ENCODE peak calls at places on chromosomes 6 and 20, in seven cellular contexts. S is AG04450, T is prostate gland, L is lower lobe of right lung, C is WERI-Rb-1, O is sigmoid colon, W is thoracic aorta. U is an unnamed sample. For H3K27me3, the result is how much of the 10 kb centered on the place peaks cover.

GRCh38 chr6:21594427-21595264 is 1.1 kb downstream of the SOX4 start:
- DNase-seq in S (no peak), T (peak), L (peak), C (peak), O (peak), W (peak), U (peak)

GRCh38 chr20:36624068-36624813 is 18.7 kb downstream of the RAB5IF start:
- DNase-seq in S (no peak), T (peak), L (no peak), C (no peak), O (no peak), W (no peak), U (no peak)

GRCh38 chr6:68169922-68170321 is 465.2 kb upstream of the ADGRB3 start:
- DNase-seq in S (no peak), T (no peak), L (no peak), C (no peak), O (no peak), W (no peak), U (no peak)

GRCh38 chr6:5287205-5287965 is 26.1 kb downstream of the FARS2 start:
- DNase-seq in S (peak), T (no peak), L (no peak), C (no peak), O (no peak), W (no peak), U (no peak)

GRCh38 chr20:61941721-61942405 is 123.8 kb downstream of the TAF4 start:
- DNase-seq in S (no peak), T (no peak), L (peak), C (no peak), O (peak), W (no peak), U (peak)

GRCh38 chr6:7406743-7407142 is 17.1 kb downstream of the RIOK1 start:
- DNase-seq in S (no peak), T (no peak), L (no peak), C (no peak), O (no peak), W (no peak), U (no peak)

GRCh38 chr6:134422426-134423231 is 104.7 kb upstream of the SGK1 start:
- DNase-seq in S (peak), T (no peak), L (no peak), C (no peak), O (no peak), W (no peak), U (peak)

GRCh38 chr6:10412165-10412947 is 2.5 kb downstream of the TFAP2A start:
- DNase-seq in S (peak), T (peak), L (peak), C (no peak), O (no peak), W (no peak), U (peak)

GRCh38 chr20:16007164-16007563 is 566.1 kb downstream of the KIF16B start:
- DNase-seq in S (no peak), T (no peak), L (no peak), C (no peak), O (no peak), W (no peak), U (no peak)

GRCh38 chr20:8522191-8522590 is 390.1 kb downstream of the PLCB1 start:
- DNase-seq in S (no peak), T (no peak), L (no peak), C (no peak), O (no peak), W (no peak), U (no peak)

GRCh38 chr6:36694616-36695015 is 3.0 kb upstream of the RAB44 start:
- DNase-seq in S (no peak), T (no peak), L (no peak), C (no peak), O (no peak), W (no peak), U (no peak)

GRCh38 chr6:71545905-71546304 is 257.3 kb downstream of the OGFRL1 start:
- DNase-seq in S (no peak), T (no peak), L (no peak), C (no peak), O (no peak), W (no peak), U (no peak)

GRCh38 chr6:37820713-37821069 is 1.2 kb downstream of the ZFAND3 start:
- DNase-seq in S (no peak), T (no peak), L (no peak), C (no peak), O (no peak), W (no peak), U (no peak)

GRCh38 chr6:35080821-35081425 is 60.2 kb downstream of the TCP11 start:
- DNase-seq in S (no peak), T (no peak), L (no peak), C (no peak), O (peak), W (no peak), U (peak)

GRCh38 chr6:160300076-160300695 is 41.6 kb upstream of the SLC22A2 start:
- DNase-seq in S (no peak), T (no peak), L (no peak), C (no peak), O (no peak), W (no peak), U (peak)

GRCh38 chr20:12358006-12358654 is 440.4 kb downstream of the BTBD3 start:
- DNase-seq in S (no peak), T (no peak), L (no peak), C (peak), O (no peak), W (no peak), U (no peak)

GRCh38 chr20:35490736-35491181 is 35.4 kb downstream of the CEP250 start:
- DNase-seq in S (no peak), T (no peak), L (no peak), C (no peak), O (no peak), W (no peak), U (peak)

GRCh38 chr6:142462260-142462659 is 160.5 kb downstream of the ADGRG6 start:
- DNase-seq in S (no peak), T (no peak), L (no peak), C (peak), O (no peak), W (no peak), U (no peak)
- TF ChIP-seq CTCF in S (no peak), T (no peak), L (no peak), C (peak), O (no peak), W (no peak), U (no peak)

GRCh38 chr20:57482796-57483195 is 42.1 kb downstream of the CTCFL start:
- DNase-seq in S (no peak), T (no peak), L (no peak), C (no peak), O (no peak), W (no peak), U (peak)
- H3K27me3 ChIP-seq in S (under half), T (under half), L (under half), C (under half), O (under half), W (under half), U (half or more)

DNA sequence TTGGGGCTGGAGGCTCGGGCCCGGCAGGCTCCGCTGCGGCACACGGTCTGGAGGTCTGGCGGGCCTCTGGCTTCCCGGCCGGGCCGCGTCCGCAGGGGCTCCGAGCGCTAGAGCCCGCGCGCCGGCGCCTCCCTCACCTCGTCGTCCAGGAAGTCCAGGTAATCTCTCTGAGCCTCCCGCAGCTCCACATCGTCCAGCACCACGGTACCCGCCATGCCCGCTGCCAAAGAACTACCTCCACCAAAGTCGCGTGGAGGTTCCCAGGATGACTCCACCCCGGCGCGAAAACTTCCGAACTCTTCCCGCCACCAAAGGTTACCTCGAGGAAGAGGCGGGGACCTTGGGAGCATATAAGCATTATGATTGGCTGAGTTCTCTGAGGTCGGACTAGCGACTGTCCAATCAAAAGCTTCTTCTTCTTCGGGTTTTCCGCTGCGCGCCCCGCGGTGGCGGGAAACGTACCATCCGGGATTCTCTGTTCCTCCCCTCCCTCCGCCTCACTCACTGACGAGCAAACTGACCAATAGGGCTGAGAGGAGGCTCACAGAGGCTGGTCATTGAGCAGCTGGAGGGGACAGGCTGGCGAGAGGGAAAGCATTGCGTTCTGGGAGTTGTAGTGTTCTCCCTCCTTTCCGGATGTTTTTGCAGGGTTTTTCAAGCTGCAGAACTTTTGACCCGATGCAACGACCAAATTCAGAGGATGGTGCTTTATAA is at the start of gene MCM3:
- DNase-seq in S (peak), T (peak), L (peak), C (peak), O (peak), W (peak), U (peak)
- TF ChIP-seq CTCF in S (no peak), T (peak), L (peak), C (no peak), O (no peak), W (no peak), U (no peak)

DNA sequence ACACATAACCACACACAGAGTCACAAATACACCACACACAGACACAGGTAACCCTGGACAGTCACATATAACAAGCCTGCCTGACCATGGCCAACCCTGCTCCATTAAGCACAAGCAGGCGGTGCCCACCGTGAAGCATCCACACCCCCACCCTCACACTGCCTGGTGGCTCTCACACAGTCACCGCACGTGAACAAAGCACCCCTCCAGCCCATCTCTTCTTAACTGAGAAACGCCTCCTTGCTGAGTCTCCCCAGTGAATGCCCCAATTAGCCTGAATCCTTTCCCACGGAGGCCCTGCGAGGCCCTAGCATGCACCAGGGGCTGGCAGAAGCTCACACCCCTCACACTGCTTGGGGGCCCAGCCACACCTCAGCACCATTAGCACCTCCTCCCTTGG is 72.4 kb downstream of the GRM4 start:
- DNase-seq in S (no peak), T (no peak), L (no peak), C (no peak), O (no peak), W (no peak), U (no peak)
- H3K27me3 ChIP-seq in S (under half), T (under half), L (under half), C (under half), O (under half), W (under half), U (under half)

DNA sequence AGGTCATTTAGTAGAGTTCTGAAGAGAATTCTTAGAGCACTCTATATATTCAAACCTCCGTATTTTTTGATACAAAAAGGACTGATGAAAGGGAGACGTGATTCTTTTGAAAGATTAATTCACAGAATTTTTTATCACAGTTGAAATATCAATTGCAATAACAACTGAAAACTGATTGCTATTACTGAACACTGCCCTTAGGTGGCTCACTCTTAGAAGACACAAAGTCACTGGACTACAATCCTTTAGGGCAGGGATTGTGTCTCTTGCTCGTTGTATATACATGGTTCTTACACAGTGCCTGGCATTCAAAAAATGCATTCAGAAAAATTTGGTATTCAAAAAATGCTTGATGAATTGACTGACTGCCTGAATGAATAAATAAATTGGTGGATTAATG is 17.1 kb upstream of the CALHM6 start:
- DNase-seq in S (no peak), T (no peak), L (no peak), C (no peak), O (no peak), W (no peak), U (no peak)
- TF ChIP-seq CTCF in S (peak), T (peak), L (peak), C (peak), O (peak), W (peak), U (peak)

DNA sequence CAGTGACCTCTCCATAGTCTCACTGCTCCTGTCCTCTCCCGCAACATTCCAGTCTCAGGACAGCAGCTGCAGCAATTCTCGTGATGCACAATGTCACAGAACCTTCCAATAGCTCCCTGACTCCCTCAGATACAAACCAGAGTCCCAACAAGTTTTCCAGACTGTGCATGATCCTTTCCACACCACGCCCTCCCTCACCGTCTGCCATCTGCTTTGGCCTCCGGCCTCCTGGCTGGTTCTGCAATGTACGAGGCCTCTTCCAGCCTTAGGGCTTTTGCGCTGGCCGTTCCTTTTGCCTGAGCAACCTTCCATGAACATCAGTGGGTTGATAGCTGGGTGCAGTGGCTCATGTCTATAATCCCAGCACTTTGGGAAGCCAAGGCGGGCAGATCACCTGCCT is 9.6 kb downstream of the FNDC1 start:
- DNase-seq in S (no peak), T (no peak), L (no peak), C (no peak), O (no peak), W (no peak), U (no peak)
- H3K27me3 ChIP-seq in S (under half), T (under half), L (under half), C (half or more), O (under half), W (under half), U (under half)

GRCh38 chr6:89284963-89285735 is 29.9 kb downstream of the GABRR2 start:
- DNase-seq in S (no peak), T (no peak), L (no peak), C (no peak), O (no peak), W (no peak), U (no peak)

GRCh38 chr6:89278956-89279355 is 36.1 kb downstream of the GABRR2 start:
- DNase-seq in S (no peak), T (no peak), L (no peak), C (no peak), O (no peak), W (no peak), U (no peak)

GRCh38 chr6:89284081-89284480 is 31.0 kb downstream of the GABRR2 start:
- DNase-seq in S (no peak), T (no peak), L (no peak), C (no peak), O (no peak), W (no peak), U (no peak)

GRCh38 chr6:89282749-89283148 is 32.4 kb downstream of the GABRR2 start:
- DNase-seq in S (no peak), T (no peak), L (no peak), C (no peak), O (no peak), W (no peak), U (no peak)

DNA sequence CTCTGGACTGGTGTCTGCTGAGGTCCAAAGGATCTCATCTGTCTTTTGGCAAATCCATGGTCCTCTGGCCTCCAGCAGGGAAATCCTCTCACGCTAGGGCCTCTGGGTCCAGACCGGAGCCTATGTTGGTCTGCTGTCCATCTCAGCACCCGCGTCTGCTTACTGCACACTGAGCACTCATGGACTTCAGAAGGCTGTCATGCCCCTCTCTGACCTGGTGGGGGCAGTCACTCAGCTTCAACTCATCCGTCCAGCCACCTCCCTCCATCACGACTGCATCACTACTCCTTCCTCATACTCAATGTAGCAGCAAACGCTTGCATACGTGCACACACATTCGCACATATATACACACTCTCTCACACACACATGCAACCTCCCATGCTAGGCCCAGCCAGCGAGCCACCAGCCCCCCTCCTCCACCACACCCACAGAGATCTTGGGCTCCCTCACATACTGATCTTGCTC is 33.3 kb downstream of the GABRR2 start:
- DNase-seq in S (no peak), T (no peak), L (peak), C (peak), O (no peak), W (no peak), U (no peak)
- TF ChIP-seq CTCF in S (peak), T (no peak), L (peak), C (peak), O (no peak), W (peak), U (no peak)

GRCh38 chr6:33897193-33897479 is 93.3 kb upstream of the MLN start:
- DNase-seq in S (no peak), T (no peak), L (no peak), C (no peak), O (no peak), W (no peak), U (no peak)
- H3K27me3 ChIP-seq in S (under half), T (under half), L (under half), C (under half), O (under half), W (under half), U (under half)

DNA sequence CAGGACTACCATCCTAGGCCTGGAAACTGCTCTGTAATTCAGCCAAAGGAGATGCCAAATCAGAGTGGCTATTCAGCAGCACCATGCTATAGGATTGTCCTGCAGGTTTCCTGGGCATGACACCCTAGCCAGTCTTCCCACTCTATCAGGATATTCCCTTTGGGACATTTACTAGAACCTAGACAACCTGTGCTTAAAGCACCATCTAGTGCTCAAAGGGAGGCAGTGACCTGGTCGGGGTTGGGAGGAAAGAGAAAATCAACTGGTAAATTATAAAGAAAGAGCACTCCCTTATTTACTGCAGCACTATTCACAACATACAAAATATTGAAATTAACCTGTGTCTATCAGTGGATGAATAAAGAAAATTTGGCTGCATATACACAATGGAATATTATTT is 67.2 kb upstream of the SMLR1 start:
- DNase-seq in S (no peak), T (no peak), L (no peak), C (peak), O (no peak), W (no peak), U (no peak)
- TF ChIP-seq CTCF in S (peak), T (peak), L (peak), C (peak), O (no peak), W (no peak), U (peak)

U was measured in RWPE2.